ENCODE peak calls at places on chromosomes 13 and 19, in nine cellular contexts. X, H, B, F, P, C, J, O and E are unnamed samples.

GRCh38 chr19:4911786-4912672 is 2.7 kb downstream of the UHRF1 start:
- DNase-seq in X (peak; percentile 77), H (no peak), B (peak; percentile 99), F (peak; percentile 70), P (peak; percentile 100), C (peak; percentile 77), J (peak; percentile 52), O (peak; percentile 99), E (peak; percentile 49)

GRCh38 chr19:45587873-45588272 is 3.3 kb upstream of the OPA3 start:
- DNase-seq in X (peak; percentile 66), H (no peak), B (no peak), F (no peak), P (no peak), C (no peak), J (no peak), O (no peak), E (no peak)

GRCh38 chr13:108919036-108919907 is 289.9 kb downstream of the MYO16 start:
- DNase-seq in X (no peak), H (no peak), B (peak; percentile 23), F (peak; percentile 29), P (peak; percentile 48), C (no peak), J (no peak), O (peak; percentile 91), E (no peak)

GRCh38 chr13:51271528-51272070 is 49.4 kb downstream of the FAM124A start:
- DNase-seq in X (no peak), H (no peak), B (no peak), F (no peak), P (no peak), C (no peak), J (no peak), O (no peak), E (no peak)

GRCh38 chr19:36060430-36060829 is 5.7 kb downstream of the WDR62 start:
- DNase-seq in X (peak; percentile 59), H (no peak), B (peak; percentile 64), F (no peak), P (peak; percentile 59), C (peak; percentile 69), J (peak; percentile 53), O (peak; percentile 45), E (no peak)

GRCh38 chr13:59651479-59651878 is 512.2 kb downstream of the DIAPH3 start:
- DNase-seq in X (no peak), H (no peak), B (no peak), F (no peak), P (no peak), C (no peak), J (no peak), O (no peak), E (no peak)

GRCh38 chr19:35845215-35846037 is 6.9 kb downstream of the NPHS1 start:
- DNase-seq in X (peak; percentile 54), H (no peak), B (no peak), F (peak; percentile 69), P (no peak), C (peak; percentile 80), J (no peak), O (peak; percentile 9), E (no peak)

GRCh38 chr19:6020166-6020967 is 42.4 kb upstream of the RANBP3 start:
- DNase-seq in X (no peak), H (no peak), B (no peak), F (no peak), P (no peak), C (no peak), J (peak; percentile 70), O (peak; percentile 32), E (no peak)

GRCh38 chr19:4375620-4376228 is 24.6 kb downstream of the SH3GL1 start:
- DNase-seq in X (peak; percentile 72), H (no peak), B (peak; percentile 66), F (no peak), P (peak; percentile 68), C (peak; percentile 64), J (no peak), O (no peak), E (peak; percentile 59)

GRCh38 chr19:2543463-2544442 is 67.8 kb downstream of the GADD45B start:
- DNase-seq in X (peak; percentile 93), H (peak; percentile 84), B (peak; percentile 99), F (peak; percentile 88), P (peak; percentile 98), C (peak; percentile 97), J (peak; percentile 91), O (peak; percentile 90), E (peak; percentile 68)

GRCh38 chr19:2544576-2545415 is 68.9 kb downstream of the GADD45B start:
- DNase-seq in X (no peak), H (no peak), B (no peak), F (no peak), P (no peak), C (no peak), J (no peak), O (no peak), E (peak; percentile 63)

GRCh38 chr19:2540251-2540645 is 64.3 kb downstream of the GADD45B start:
- DNase-seq in X (no peak), H (no peak), B (no peak), F (no peak), P (no peak), C (no peak), J (no peak), O (no peak), E (no peak)

GRCh38 chr19:2540646-2541454 is 64.9 kb downstream of the GADD45B start:
- DNase-seq in X (peak; percentile 90), H (peak; percentile 89), B (peak; percentile 99), F (peak; percentile 72), P (peak; percentile 100), C (peak; percentile 99), J (peak; percentile 89), O (peak; percentile 86), E (no peak)

GRCh38 chr19:2542341-2543069 is 66.6 kb downstream of the GADD45B start:
- DNase-seq in X (no peak), H (no peak), B (no peak), F (no peak), P (no peak), C (peak; percentile 69), J (no peak), O (no peak), E (no peak)
- TF ChIP-seq CTCF in X (no peak), H (no peak), B (no peak), F (no peak), P (no peak), C (no peak), J (no peak), O (no peak), E (no peak)

GRCh38 chr13:106532111-106532929 is 3.1 kb downstream of the EFNB2 start:
- DNase-seq in X (no peak), H (no peak), B (peak; percentile 59), F (peak; percentile 37), P (no peak), C (no peak), J (no peak), O (peak; percentile 34), E (no peak)

GRCh38 chr13:106530907-106531520 is 4.4 kb downstream of the EFNB2 start:
- DNase-seq in X (no peak), H (no peak), B (peak; percentile 31), F (no peak), P (no peak), C (no peak), J (no peak), O (peak; percentile 42), E (no peak)

GRCh38 chr13:106534844-106535551 is 464 bp downstream of the EFNB2 start:
- DNase-seq in X (no peak), H (no peak), B (peak; percentile 47), F (no peak), P (peak; percentile 20), C (peak; percentile 35), J (peak; percentile 35), O (no peak), E (peak; percentile 44)

GRCh38 chr13:106533940-106534843 is 1.3 kb downstream of the EFNB2 start:
- DNase-seq in X (peak; percentile 62), H (peak; percentile 37), B (peak; percentile 77), F (peak; percentile 62), P (peak; percentile 62), C (peak; percentile 56), J (peak; percentile 53), O (peak; percentile 33), E (peak; percentile 41)

DNA sequence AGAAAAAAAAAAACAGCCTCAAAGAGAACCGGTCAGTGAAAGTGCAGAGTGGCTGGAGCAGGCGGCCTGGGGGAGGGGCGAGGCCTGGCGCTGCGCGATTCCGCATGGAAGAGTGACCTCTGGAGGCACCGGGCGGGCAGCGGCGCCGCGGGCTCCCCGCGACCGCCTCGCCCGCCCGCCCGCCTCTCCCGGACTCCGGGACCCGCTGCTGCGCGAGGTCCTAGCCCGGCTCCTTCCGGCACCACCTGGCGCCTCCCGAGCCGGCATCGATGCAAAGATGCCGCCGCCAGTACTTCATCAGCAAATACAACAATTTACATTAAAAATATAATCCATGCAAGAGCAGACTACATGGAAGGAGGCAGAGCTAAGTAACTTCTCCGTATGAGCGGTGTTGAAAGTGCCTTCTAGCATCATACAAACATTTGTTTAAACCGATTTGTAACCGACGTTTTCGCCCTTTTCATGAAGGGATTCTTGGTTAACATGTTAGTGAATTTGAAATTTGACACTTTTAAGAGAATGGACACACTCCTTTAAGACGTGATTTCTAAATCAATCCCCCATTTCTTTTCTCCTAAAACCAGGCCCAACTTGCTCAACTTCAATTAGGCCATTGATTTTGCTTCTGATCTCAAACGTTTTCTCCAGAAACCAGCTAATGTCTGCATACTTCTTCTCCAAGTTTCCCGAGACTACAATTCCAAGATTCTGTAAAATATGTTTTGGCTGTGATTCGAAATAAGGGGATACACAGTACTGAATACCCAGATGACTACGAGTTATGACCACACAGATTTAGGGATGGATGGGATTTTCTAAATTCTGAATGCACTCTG is 2.1 kb downstream of the EFNB2 start:
- DNase-seq in X (peak; percentile 87), H (peak; percentile 54), B (peak; percentile 85), F (peak; percentile 87), P (peak; percentile 78), C (peak; percentile 88), J (peak; percentile 86), O (peak; percentile 53), E (peak; percentile 31)
- TF ChIP-seq CTCF in X (no peak), H (peak; percentile 50), B (peak; percentile 43), F (peak; percentile 62), P (peak; percentile 53), C (peak; percentile 71), J (no peak), O (peak; percentile 60), E (no peak)

DNA sequence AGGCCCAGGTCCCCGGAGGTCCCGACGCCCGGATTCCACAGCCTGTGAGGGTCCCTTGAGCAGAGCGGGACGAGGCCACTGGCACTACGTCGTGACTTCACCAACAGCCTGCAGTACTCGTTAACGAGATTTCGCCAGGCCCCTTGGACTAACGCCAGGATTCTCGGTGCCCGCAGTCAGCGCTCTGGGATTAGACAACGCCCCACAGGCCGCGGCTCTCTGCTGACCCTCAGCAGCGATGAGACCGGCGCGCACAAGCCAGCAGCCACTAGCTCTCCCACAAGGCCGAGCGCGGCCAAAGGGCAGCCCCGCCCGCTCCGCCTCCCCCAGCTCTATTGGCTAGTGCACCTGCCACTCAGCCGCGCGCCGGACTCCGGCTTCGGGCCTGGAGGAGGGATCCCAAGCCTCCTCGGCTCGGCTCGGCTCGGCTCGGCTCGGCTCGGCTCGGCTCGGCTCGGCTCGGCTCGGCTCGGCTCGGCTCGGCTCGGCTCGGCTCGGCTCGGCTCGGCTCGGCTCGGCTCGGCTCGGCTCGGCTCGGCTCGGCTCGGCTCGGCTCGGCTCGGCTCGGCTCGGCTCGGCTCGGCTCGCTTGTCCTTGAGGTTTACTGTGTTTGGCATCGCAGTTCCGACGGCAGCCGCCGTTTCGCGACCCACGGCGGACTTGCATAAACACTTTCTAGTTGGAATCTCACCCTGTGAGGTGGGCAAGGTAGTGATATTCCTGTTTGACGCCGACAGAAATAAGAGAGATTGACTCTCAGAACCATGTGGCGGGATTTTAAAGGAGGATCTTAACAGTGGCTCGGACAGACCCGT is 231.7 kb upstream of the SERP2 start:
- DNase-seq in X (peak; percentile 98), H (peak; percentile 91), B (peak; percentile 97), F (peak; percentile 97), P (peak; percentile 96), C (peak; percentile 95), J (peak; percentile 99), O (peak; percentile 79), E (peak; percentile 100)
- TF ChIP-seq CTCF in X (peak; percentile 27), H (no peak), B (no peak), F (no peak), P (no peak), C (no peak), J (no peak), O (no peak), E (no peak)

GRCh38 chr13:112453874-112454647 is 77.9 kb downstream of the SPACA7 start:
- DNase-seq in X (no peak), H (no peak), B (no peak), F (peak; percentile 14), P (no peak), C (no peak), J (no peak), O (no peak), E (no peak)
- TF ChIP-seq CTCF in X (no peak), H (no peak), B (no peak), F (no peak), P (no peak), C (no peak), J (no peak), O (no peak), E (no peak)